ENCODE peak calls at places on chromosomes 7 and 10, in six cellular contexts. K, A, P, M, Y and R are unnamed samples.

GRCh38 chr10:119030421-119031250 is 1.1 kb downstream of the NANOS1 start:
- DNase-seq in P (no peak), A (peak), K (peak), M (peak), Y (peak), R (no peak)

GRCh38 chr10:3310016-3310415 is 137.4 kb upstream of the PITRM1 start:
- DNase-seq in A (no peak), Y (no peak), P (no peak), K (no peak), M (no peak), R (no peak)

GRCh38 chr7:2116086-2116810 is 116.5 kb downstream of the MAD1L1 start:
- DNase-seq in K (peak), Y (peak), A (no peak), M (no peak), P (peak), R (no peak)

GRCh38 chr10:123858039-123858740 is 33.4 kb downstream of the CPXM2 start:
- DNase-seq in Y (peak), A (no peak), P (no peak), K (peak), M (no peak), R (no peak)

GRCh38 chr7:5693529-5693928 is 87.9 kb downstream of the RNF216 start:
- DNase-seq in M (no peak), A (no peak), P (no peak), Y (peak), K (peak), R (no peak)

GRCh38 chr7:100435401-100436304 is 644 bp downstream of the PPP1R35 start:
- DNase-seq in A (no peak), K (no peak), M (peak), P (peak), Y (peak), R (no peak)

GRCh38 chr10:84845628-84846261 is 517.4 kb downstream of the CCSER2 start:
- DNase-seq in K (no peak), P (no peak), Y (no peak), M (no peak), A (no peak), R (no peak)

GRCh38 chr10:48694371-48695030 is 9.8 kb downstream of the WDFY4 start:
- DNase-seq in P (no peak), M (no peak), Y (no peak), K (no peak), A (no peak), R (no peak)

GRCh38 chr7:95481768-95482167 is 4.0 kb upstream of the ASB4 start:
- DNase-seq in M (no peak), P (no peak), K (no peak), Y (no peak), A (no peak), R (no peak)

GRCh38 chr10:77919713-77920108 is 6.8 kb downstream of the DLG5 start:
- DNase-seq in K (peak), Y (peak), P (peak), M (no peak), A (no peak), R (peak)

GRCh38 chr7:132575336-132575986 is 809 bp downstream of the PLXNA4 start:
- DNase-seq in A (peak), M (no peak), P (no peak), Y (peak), K (peak), R (no peak)

GRCh38 chr7:155467846-155468821 is 10.2 kb downstream of the EN2 start:
- DNase-seq in M (no peak), P (no peak), A (no peak), Y (no peak), K (no peak), R (no peak)

GRCh38 chr10:13613519-13613918 is 26.8 kb downstream of the PRPF18 start:
- DNase-seq in P (no peak), Y (peak), A (peak), K (peak), M (no peak), R (peak)

GRCh38 chr7:106283831-106284515 is 810 bp downstream of the NAMPT start:
- DNase-seq in M (peak), K (peak), Y (peak), A (peak), P (peak), R (no peak)

GRCh38 chr10:60480865-60481563 is 91.3 kb upstream of the ANK3 start:
- DNase-seq in A (no peak), P (peak), K (peak), Y (peak), M (no peak), R (peak)

GRCh38 chr7:125490167-125490566 is 560.5 kb upstream of the POT1 start:
- DNase-seq in K (no peak), P (no peak), A (no peak), M (no peak), Y (no peak), R (no peak)

GRCh38 chr10:17387861-17388503 is 66.4 kb downstream of the ST8SIA6 start:
- DNase-seq in Y (no peak), P (no peak), K (no peak), M (no peak), A (no peak), R (no peak)

GRCh38 chr10:132916421-132916841 is 25.9 kb downstream of the CFAP46 start:
- DNase-seq in Y (no peak), K (no peak), A (no peak), M (no peak), P (no peak), R (no peak)

GRCh38 chr10:78969719-78970118 is 99.0 kb upstream of the ZMIZ1 start:
- DNase-seq in Y (no peak), K (no peak), M (no peak), P (no peak), A (peak), R (no peak)

GRCh38 chr7:139618482-139619366 is 95.2 kb downstream of the CLEC2L start:
- DNase-seq in K (peak), M (peak), P (peak), Y (peak), A (peak), R (no peak)

GRCh38 chr7:157978766-157979165 is 608.9 kb downstream of the PTPRN2 start:
- DNase-seq in Y (no peak), A (no peak), K (no peak), P (no peak), M (no peak), R (no peak)

GRCh38 chr10:77478248-77478963 is 159.2 kb downstream of the KCNMA1 start:
- DNase-seq in P (peak), K (peak), A (no peak), Y (peak), M (no peak), R (peak)

GRCh38 chr10:113788604-113789083 is 37.2 kb downstream of the PLEKHS1 start:
- DNase-seq in Y (peak), M (no peak), A (no peak), P (peak), K (peak), R (peak)

GRCh38 chr10:79542619-79543018 is 17.6 kb downstream of the SFTPA2 start:
- DNase-seq in P (no peak), Y (no peak), K (no peak), A (no peak), M (no peak), R (no peak)

GRCh38 chr10:91883549-91884542 is 25.4 kb downstream of the FGFBP3 start:
- DNase-seq in Y (peak), M (no peak), A (no peak), K (peak), P (no peak), R (peak)